ENCODE peak calls at places on chromosomes 4 and X, in seven cellular contexts. F is A549, O is GM06990, S is lower leg skin, E is fibroblast of mammary gland, C is IMR-90, D is WTC11. H is an unnamed sample.

GRCh38 chrX:13428055-13428786 is 108.4 kb upstream of the ATXN3L start:
- DNase-seq in F (peak), O (peak), S (no peak), E (peak), C (peak), D (peak), H (peak)

GRCh38 chr4:12979797-12980196 is 504.3 kb downstream of the RAB28 start:
- DNase-seq in F (no peak), O (no peak), S (no peak), E (no peak), C (no peak), D (no peak), H (no peak)

GRCh38 chrX:150934453-150934852 is 36.0 kb upstream of the CD99L2 start:
- DNase-seq in F (peak), O (no peak), S (no peak), E (peak), C (peak), D (peak), H (peak)

GRCh38 chrX:65610040-65610439 is 57.4 kb upstream of the MSN start:
- DNase-seq in F (no peak), O (no peak), S (no peak), E (peak), C (peak), D (no peak), H (peak)

GRCh38 chr4:24105183-24106039 is 215.6 kb upstream of the PPARGC1A start:
- DNase-seq in F (no peak), O (no peak), S (no peak), E (peak), C (peak), D (no peak), H (peak)

GRCh38 chr4:84481879-84482245 is 17.2 kb downstream of the NKX6-1 start:
- DNase-seq in F (no peak), O (no peak), S (no peak), E (no peak), C (no peak), D (peak), H (no peak)

GRCh38 chrX:110667706-110668105 is 127.9 kb downstream of the CHRDL1 start:
- DNase-seq in F (no peak), O (no peak), S (no peak), E (no peak), C (no peak), D (peak), H (no peak)

GRCh38 chr4:38842998-38843397 is 13.6 kb downstream of the TLR6 start:
- DNase-seq in F (no peak), O (no peak), S (no peak), E (no peak), C (no peak), D (no peak), H (no peak)

GRCh38 chr4:140865830-140866229 is 109.6 kb upstream of the TBC1D9 start:
- DNase-seq in F (no peak), O (no peak), S (no peak), E (no peak), C (peak), D (no peak), H (no peak)

GRCh38 chr4:8544741-8545438 is 35.3 kb upstream of the GPR78 start:
- DNase-seq in F (no peak), O (no peak), S (peak), E (peak), C (no peak), D (no peak), H (peak)

GRCh38 chr4:70705856-70706461 is 15.8 kb upstream of the RUFY3 start:
- DNase-seq in F (no peak), O (no peak), S (no peak), E (peak), C (peak), D (no peak), H (peak)

GRCh38 chr4:69576251-69576877 is 63.1 kb downstream of the UGT2A2 start:
- DNase-seq in F (no peak), O (no peak), S (no peak), E (no peak), C (no peak), D (no peak), H (no peak)

GRCh38 chr4:8147231-8147970 is 11.2 kb downstream of the ABLIM2 start:
- DNase-seq in F (no peak), O (no peak), S (no peak), E (no peak), C (no peak), D (no peak), H (no peak)

GRCh38 chr4:5719329-5720055 is 8.5 kb downstream of the EVC start:
- DNase-seq in F (no peak), O (peak), S (peak), E (no peak), C (peak), D (no peak), H (no peak)

GRCh38 chr4:10924274-10924673 is 239.7 kb upstream of the CLNK start:
- DNase-seq in F (no peak), O (no peak), S (no peak), E (no peak), C (no peak), D (no peak), H (no peak)

GRCh38 chr4:123867910-123868587 is 471.5 kb downstream of the SPRY1 start:
- DNase-seq in F (no peak), O (no peak), S (no peak), E (peak), C (no peak), D (no peak), H (peak)

GRCh38 chr4:7423801-7424552 is 10.8 kb downstream of the PSAPL1 start:
- DNase-seq in F (no peak), O (no peak), S (peak), E (no peak), C (no peak), D (no peak), H (peak)

GRCh38 chr4:118587116-118587869 is 97.9 kb upstream of the METTL14 start:
- DNase-seq in F (no peak), O (no peak), S (no peak), E (no peak), C (no peak), D (no peak), H (no peak)

GRCh38 chr4:8008391-8008790 is 68.7 kb upstream of the AFAP1 start:
- DNase-seq in F (no peak), O (no peak), S (no peak), E (no peak), C (no peak), D (no peak), H (no peak)

GRCh38 chrX:118534716-118535493 is 39.3 kb downstream of the DOCK11 start:
- DNase-seq in F (no peak), O (no peak), S (no peak), E (no peak), C (no peak), D (no peak), H (no peak)

GRCh38 chrX:21132686-21133393 is 241.4 kb upstream of the CNKSR2 start:
- DNase-seq in F (no peak), O (no peak), S (no peak), E (no peak), C (no peak), D (no peak), H (no peak)

GRCh38 chrX:150236304-150236703 is 126.8 kb upstream of the MAMLD1 start:
- DNase-seq in F (no peak), O (no peak), S (peak), E (peak), C (peak), D (no peak), H (no peak)

DNA sequence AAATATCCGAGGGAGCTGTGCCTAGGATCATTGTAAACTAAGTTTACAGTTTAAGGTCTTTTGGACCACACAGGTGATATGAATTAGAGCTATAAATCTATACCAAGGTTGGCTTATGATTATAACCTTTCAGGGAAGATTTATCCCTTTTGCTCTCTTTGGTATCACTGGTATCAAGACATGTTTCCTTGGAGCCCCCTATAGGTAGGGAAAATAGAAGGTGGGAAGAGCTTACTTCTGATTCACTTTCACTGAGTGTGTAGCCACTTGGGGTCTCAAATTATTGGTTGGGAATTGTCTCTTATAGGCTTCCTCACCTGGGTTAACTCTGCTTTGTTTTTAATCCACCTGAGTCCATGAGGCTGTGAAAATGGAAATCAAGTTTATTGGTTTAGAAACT is 262.1 kb upstream of the NR3C2 start:
- DNase-seq in F (no peak), O (no peak), S (no peak), E (no peak), C (no peak), D (no peak), H (no peak)
- TF ChIP-seq CTCF in F (no peak), O (no peak), S (no peak), E (peak), C (no peak), D (no peak), H (no peak)

DNA sequence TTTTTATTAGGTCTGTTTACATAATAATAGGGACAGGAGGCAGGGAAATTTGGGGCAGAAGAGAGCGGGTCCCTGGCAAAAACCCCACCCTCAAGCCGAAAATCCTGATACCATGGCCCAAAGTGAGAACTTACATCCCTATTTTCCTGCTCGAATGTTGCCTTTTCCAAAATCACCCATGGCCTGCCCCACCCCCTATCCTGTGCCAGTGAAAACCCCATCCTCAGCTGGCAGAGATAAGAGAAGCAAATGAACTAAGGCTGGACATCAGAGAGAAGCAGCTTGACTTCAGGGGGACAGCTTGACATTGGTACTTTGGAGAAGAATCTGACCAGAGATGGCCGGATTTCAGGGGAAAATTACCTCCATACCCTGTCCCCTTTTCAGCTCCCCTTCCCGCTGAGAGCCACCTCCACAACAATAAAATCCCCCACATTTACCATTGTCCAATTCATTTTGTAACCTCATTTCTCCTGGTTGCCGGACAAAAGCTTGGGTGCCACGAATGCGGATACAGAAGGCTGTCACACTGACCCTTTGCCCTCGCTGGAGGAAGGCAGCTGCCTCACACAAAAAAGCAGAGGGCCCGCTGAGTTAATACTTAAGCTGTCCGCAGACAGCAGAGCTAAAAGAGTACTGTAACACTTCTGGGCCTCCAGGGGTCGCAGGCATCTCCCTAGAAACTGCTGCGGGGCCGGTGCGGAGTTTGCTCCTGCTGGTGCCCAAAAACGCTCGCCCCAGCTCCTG is 196.2 kb downstream of the SNCA start:
- DNase-seq in F (peak), O (no peak), S (no peak), E (peak), C (peak), D (peak), H (peak)
- TF ChIP-seq CTCF in F (peak), O (peak), S (no peak), E (peak), C (peak), D (peak), H (peak)

DNA sequence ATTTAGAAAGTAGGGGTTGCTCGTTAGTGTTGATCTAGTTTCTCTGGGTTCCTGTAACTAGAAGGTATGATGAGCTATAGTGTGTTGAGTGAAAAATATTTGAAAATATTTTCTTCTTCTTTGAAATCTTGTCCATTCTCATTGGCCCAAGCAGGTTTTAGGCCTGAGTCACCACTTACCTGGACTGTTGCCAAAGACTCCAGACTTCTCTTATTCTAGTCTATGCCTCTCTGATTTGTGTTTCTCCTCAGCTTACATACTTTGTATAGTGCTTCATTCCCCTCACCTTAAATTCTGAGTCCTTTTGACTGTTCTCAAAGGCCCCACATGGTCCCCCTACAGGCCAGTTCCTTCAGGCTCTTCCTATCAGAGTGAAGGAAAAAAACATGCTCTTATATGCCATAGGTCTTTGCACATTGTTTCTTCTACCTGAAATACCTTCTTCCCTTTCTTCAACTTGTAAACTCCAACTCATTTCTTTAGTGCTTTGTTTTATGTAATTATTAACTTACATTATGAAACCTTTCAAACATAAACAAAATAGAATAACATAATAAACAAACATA is 258.2 kb downstream of the PPP1R2C start:
- DNase-seq in F (peak), O (no peak), S (no peak), E (peak), C (peak), D (no peak), H (peak)
- TF ChIP-seq CTCF in F (no peak), O (peak), S (no peak), E (peak), C (no peak), D (no peak), H (peak)

DNA sequence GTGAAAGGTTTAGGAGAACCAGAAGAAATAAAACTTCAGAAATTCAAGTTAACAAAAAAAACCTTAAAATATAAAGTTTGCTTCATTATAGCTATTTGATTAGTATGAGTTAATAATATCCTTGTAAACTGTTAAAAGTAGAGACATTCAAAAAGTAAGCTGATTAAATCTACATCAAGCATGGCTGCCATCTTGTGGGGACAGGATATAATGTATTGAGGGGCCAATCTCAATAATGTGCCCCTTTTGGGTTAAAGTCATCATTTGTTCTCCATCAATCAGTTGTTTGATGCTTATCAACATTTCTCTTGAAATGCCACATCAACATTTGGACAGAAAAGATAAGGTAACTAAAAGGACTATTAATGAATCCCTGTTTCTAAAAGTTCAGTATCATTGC is 4.6 kb upstream of the GRID2 start:
- DNase-seq in F (no peak), O (no peak), S (no peak), E (no peak), C (peak), D (no peak), H (no peak)
- TF ChIP-seq CTCF in F (peak), O (no peak), S (no peak), E (peak), C (peak), D (no peak), H (no peak)

GRCh38 chrX:107102980-107103379 is 15.6 kb downstream of the RBM41 start:
- DNase-seq in F (peak), O (no peak), S (no peak), E (peak), C (peak), D (no peak), H (no peak)
- TF ChIP-seq CTCF in F (peak), O (peak), S (no peak), E (peak), C (peak), D (no peak), H (peak)

GRCh38 chrX:18210470-18210869 is 10.2 kb downstream of the BEND2 start:
- DNase-seq in F (peak), O (no peak), S (no peak), E (peak), C (peak), D (no peak), H (peak)
- TF ChIP-seq CTCF in F (peak), O (peak), S (no peak), E (peak), C (peak), D (no peak), H (no peak)

GRCh38 chr4:76637704-76638361 is 202.8 kb downstream of the SHROOM3 start:
- DNase-seq in F (no peak), O (no peak), S (no peak), E (peak), C (peak), D (no peak), H (peak)

GRCh38 chr4:76640252-76640925 is 205.4 kb downstream of the SHROOM3 start:
- DNase-seq in F (no peak), O (no peak), S (no peak), E (no peak), C (no peak), D (peak), H (no peak)

GRCh38 chr4:76641758-76642157 is 206.7 kb downstream of the SHROOM3 start:
- DNase-seq in F (no peak), O (no peak), S (no peak), E (no peak), C (no peak), D (no peak), H (no peak)

GRCh38 chr4:76641351-76641750 is 206.3 kb downstream of the SHROOM3 start:
- DNase-seq in F (no peak), O (no peak), S (no peak), E (no peak), C (no peak), D (no peak), H (no peak)

GRCh38 chr4:76639292-76639691 is 204.3 kb downstream of the SHROOM3 start:
- DNase-seq in F (no peak), O (no peak), S (no peak), E (peak), C (peak), D (no peak), H (no peak)
- TF ChIP-seq CTCF in F (no peak), O (no peak), S (no peak), E (no peak), C (no peak), D (no peak), H (no peak)

DNA sequence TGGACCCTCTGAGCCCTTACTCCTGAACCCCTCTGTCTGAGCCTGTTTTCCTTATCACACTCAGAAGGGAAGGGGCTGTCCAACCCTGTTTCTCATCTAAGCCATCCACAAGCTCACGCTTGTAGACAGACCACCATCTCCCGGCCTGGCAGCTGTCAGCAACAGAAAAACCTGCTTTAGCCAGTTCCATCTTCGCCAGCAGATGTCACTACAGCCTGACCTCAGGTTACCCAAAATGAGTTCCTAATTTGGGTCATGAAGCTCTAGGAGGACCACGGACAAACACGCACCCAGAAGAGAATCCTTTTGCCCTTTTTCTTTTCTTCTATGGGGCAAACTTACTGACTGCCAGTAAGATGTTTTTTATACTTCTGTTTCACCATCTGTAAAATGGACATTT is 445.4 kb downstream of the BCOR start:
- DNase-seq in F (peak), O (no peak), S (no peak), E (peak), C (peak), D (peak), H (no peak)
- TF ChIP-seq CTCF in F (peak), O (peak), S (no peak), E (peak), C (peak), D (no peak), H (peak)

DNA sequence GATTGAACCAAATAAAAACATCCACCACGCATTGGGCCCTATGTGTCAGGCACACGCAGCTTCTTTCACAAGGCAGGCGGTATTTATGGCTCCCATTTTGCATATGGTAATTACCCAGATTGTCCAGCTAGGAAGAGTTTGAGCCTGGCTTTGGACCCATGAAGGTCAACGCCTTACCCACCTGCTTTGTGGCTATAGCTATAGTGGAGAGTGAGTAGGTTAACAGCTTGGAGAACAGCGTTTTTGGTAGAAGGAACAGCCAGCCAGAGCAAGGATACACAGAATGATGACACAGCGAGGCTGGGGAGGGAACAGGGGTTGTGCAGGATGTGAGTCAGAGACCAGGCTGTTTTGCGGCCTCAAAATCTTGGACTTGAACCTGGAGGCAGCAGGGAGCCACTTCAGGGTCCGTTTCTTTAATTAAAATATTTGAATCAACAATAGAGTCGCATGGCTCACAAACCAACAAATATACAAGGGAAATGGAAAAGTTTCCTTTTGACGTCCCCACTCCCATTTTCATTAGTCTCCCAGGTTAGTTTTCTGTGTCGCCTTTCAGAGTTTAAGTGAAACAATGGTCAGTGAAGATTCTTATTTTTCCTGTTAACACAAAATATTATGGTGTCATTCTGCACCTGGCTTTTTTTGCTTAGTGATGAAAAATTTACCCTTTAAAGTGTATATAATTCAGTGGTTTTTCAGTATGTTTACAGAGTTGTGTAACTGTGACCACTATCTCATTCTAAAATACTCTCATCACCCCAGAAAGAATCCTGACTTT is 118.2 kb upstream of the STX18 start:
- DNase-seq in F (peak), O (no peak), S (no peak), E (peak), C (peak), D (no peak), H (peak)
- TF ChIP-seq CTCF in F (no peak), O (no peak), S (no peak), E (no peak), C (no peak), D (no peak), H (peak)